ENCODE peak calls at places on chromosomes 5 and 9, in six cellular contexts. F is uterus, R is left ventricle myocardium inferior, T is PC-3, D is brain microvascular endothelial cell, K is neural progenitor cell. Q is an unnamed sample.

GRCh38 chr5:143398451-143399237 is 4.8 kb downstream of the NR3C1 start:
- DNase-seq in F (no peak), R (no peak), T (peak; percentile 19), D (no peak), K (no peak), Q (no peak)

GRCh38 chr9:76910861-76911260 is 4.9 kb upstream of the PRUNE2 start:
- DNase-seq in F (no peak), R (no peak), T (no peak), D (no peak), K (no peak), Q (no peak)

GRCh38 chr9:109963079-109963478 is 183.1 kb downstream of the PALM2AKAP2 start:
- DNase-seq in F (no peak), R (no peak), T (peak; percentile 34), D (no peak), K (no peak), Q (no peak)

GRCh38 chr5:140262839-140263238 is 40.1 kb downstream of the PFDN1 start:
- DNase-seq in F (no peak), R (no peak), T (no peak), D (no peak), K (peak; percentile 25), Q (no peak)

GRCh38 chr9:93679536-93680444 is 103.4 kb downstream of the PHF2 start:
- DNase-seq in F (peak; percentile 9), R (peak; percentile 10), T (no peak), D (no peak), K (no peak), Q (no peak)

GRCh38 chr5:174413520-174414314 is 310.7 kb upstream of the MSX2 start:
- DNase-seq in F (no peak), R (no peak), T (peak; percentile 37), D (no peak), K (no peak), Q (peak; percentile 24)

GRCh38 chr5:54526604-54527359 is 9.2 kb downstream of the SNX18 start:
- DNase-seq in F (no peak), R (no peak), T (no peak), D (no peak), K (no peak), Q (no peak)

GRCh38 chr5:124277767-124278536 is 468.5 kb downstream of the ZNF608 start:
- DNase-seq in F (no peak), R (no peak), T (no peak), D (no peak), K (no peak), Q (no peak)

GRCh38 chr9:98999152-98999525 is 55.4 kb downstream of the COL15A1 start:
- DNase-seq in F (no peak), R (no peak), T (no peak), D (no peak), K (no peak), Q (no peak)

GRCh38 chr9:136079916-136080246 is 15.2 kb downstream of the NACC2 start:
- DNase-seq in F (no peak), R (no peak), T (no peak), D (no peak), K (no peak), Q (no peak)

GRCh38 chr5:94367900-94368299 is 250.5 kb downstream of the KIAA0825 start:
- DNase-seq in F (no peak), R (no peak), T (peak; percentile 69), D (no peak), K (no peak), Q (no peak)

GRCh38 chr5:151671979-151672378 is 14.7 kb downstream of the SPARC start:
- DNase-seq in F (no peak), R (no peak), T (no peak), D (no peak), K (no peak), Q (no peak)

GRCh38 chr5:103497782-103498181 is 64.8 kb downstream of the NUDT12 start:
- DNase-seq in F (no peak), R (no peak), T (no peak), D (no peak), K (no peak), Q (no peak)

GRCh38 chr5:103499236-103499635 is 63.4 kb downstream of the NUDT12 start:
- DNase-seq in F (no peak), R (no peak), T (no peak), D (no peak), K (peak; percentile 38), Q (no peak)

GRCh38 chr5:103502651-103503050 is 59.9 kb downstream of the NUDT12 start:
- DNase-seq in F (no peak), R (no peak), T (no peak), D (no peak), K (no peak), Q (no peak)

GRCh38 chr5:103498211-103498610 is 64.4 kb downstream of the NUDT12 start:
- DNase-seq in F (no peak), R (no peak), T (no peak), D (no peak), K (no peak), Q (no peak)

GRCh38 chr5:103498800-103499199 is 63.8 kb downstream of the NUDT12 start:
- DNase-seq in F (no peak), R (no peak), T (no peak), D (no peak), K (peak; percentile 46), Q (no peak)
- H3K4me3 ChIP-seq in F (no peak overlapping the region), R (no peak overlapping the region), T (no peak overlapping the region), D (no peak overlapping the region), K (no peak overlapping the region), Q (no peak overlapping the region)

GRCh38 chr5:149448831-149449714 is 70.0 kb upstream of the IL17B start:
- DNase-seq in F (no peak), R (no peak), T (peak; percentile 61), D (no peak), K (peak; percentile 64), Q (no peak)

GRCh38 chr5:149450199-149450598 is 71.1 kb upstream of the IL17B start:
- DNase-seq in F (peak; percentile 76), R (peak; percentile 84), T (no peak), D (peak; percentile 54), K (no peak), Q (no peak)

GRCh38 chr5:149452665-149453617 is 73.8 kb upstream of the IL17B start:
- DNase-seq in F (peak; percentile 83), R (peak; percentile 58), T (peak; percentile 34), D (peak; percentile 96), K (peak; percentile 50), Q (peak; percentile 84)

GRCh38 chr5:149453618-149454415 is 74.7 kb upstream of the IL17B start:
- DNase-seq in F (no peak), R (no peak), T (no peak), D (no peak), K (no peak), Q (no peak)

GRCh38 chr5:149452007-149452664 is 73.0 kb upstream of the IL17B start:
- DNase-seq in F (no peak), R (peak; percentile 49), T (no peak), D (peak; percentile 64), K (peak; percentile 57), Q (no peak)
- TF ChIP-seq CTCF in F (no peak), R (no peak), T (no peak), D (peak; percentile 24), K (no peak), Q (no peak)

GRCh38 chr9:130845254-130845653 is 10.2 kb downstream of the ABL1 start:
- DNase-seq in F (peak; percentile 53), R (no peak), T (no peak), D (no peak), K (no peak), Q (no peak)

GRCh38 chr9:130849356-130849755 is 14.3 kb downstream of the ABL1 start:
- DNase-seq in F (no peak), R (no peak), T (no peak), D (no peak), K (no peak), Q (no peak)

GRCh38 chr9:130847306-130848217 is 12.5 kb downstream of the ABL1 start:
- DNase-seq in F (peak; percentile 90), R (peak; percentile 71), T (peak; percentile 91), D (peak; percentile 97), K (peak; percentile 47), Q (peak; percentile 100)

GRCh38 chr9:130845901-130846381 is 10.9 kb downstream of the ABL1 start:
- DNase-seq in F (no peak), R (no peak), T (peak; percentile 15), D (peak; percentile 95), K (peak; percentile 38), Q (no peak)

DNA sequence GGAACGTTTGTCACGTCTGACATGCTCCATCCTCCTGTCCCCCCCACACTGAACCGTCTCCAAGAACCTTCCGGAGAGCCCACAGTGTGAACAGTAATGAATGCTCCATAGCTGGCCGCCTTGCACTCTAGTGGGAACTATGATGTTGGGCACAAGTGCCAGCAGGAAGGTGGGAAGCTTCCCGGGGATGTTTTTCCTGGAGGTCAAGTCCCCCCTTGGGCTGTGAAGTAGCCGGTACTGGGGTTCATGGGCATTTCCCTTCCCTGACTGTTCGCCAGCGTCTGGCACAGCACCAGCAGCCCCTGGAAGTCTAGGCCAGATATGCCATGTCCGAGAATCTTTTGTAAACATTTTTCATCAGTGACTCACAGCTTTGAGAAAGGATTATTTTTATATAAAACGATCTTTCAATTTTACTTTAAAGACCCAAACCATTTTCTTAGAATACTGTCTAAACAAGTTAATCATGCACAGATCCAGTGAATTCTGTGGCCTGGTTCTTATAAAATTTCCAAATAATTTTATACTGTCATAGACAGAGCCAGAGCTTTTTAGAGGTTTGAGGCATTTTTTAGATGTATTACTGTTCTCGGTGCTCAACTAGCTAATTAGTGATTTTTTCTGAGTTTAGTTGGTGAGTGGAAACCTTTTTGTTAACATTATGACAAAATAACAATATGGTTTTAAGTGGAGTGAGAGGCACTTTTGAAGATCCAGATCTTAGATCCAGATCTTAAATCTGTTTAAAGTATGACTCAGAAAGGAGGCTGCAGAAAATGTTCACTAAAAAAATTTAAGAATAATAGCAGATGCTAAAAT is 11.6 kb downstream of the ABL1 start:
- DNase-seq in F (peak; percentile 69), R (peak; percentile 38), T (peak; percentile 67), D (peak; percentile 86), K (no peak), Q (no peak)
- H3K4me3 ChIP-seq in F (peak overlapping the region; percentile 6), R (peak overlapping the region; percentile 47), T (peak overlapping the region; percentile 57), D (peak overlapping the region; percentile 34), K (no peak overlapping the region), Q (peak overlapping the region; percentile 8)

GRCh38 chr5:27034531-27034930 is 3.9 kb downstream of the CDH9 start:
- DNase-seq in F (no peak), R (no peak), T (no peak), D (no peak), K (no peak), Q (no peak)

GRCh38 chr5:27041372-27041771 is 3.0 kb upstream of the CDH9 start:
- DNase-seq in F (no peak), R (no peak), T (no peak), D (no peak), K (peak; percentile 69), Q (no peak)

DNA sequence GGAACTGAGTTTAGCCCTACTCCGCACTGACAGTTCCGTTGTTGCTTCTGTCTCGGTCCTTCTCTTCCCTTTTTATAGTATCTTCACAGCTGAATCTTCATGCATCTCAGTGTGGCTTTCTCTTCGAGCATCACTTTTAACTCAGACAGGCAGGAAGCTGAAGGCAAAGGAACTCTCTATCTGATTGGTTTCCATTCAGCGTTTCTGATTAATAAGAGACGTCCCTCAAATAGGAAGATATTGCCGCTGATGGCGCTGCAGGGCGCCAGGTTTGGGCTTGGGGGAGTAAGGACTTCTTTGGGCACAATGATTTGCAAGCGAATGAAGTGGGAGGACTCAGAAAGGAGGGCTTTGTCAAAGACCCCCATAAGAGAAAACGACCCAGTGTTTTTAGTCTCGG is at the start of gene CDH9:
- DNase-seq in F (no peak), R (no peak), T (no peak), D (no peak), K (peak; percentile 53), Q (no peak)
- TF ChIP-seq CTCF in F (no peak), R (no peak), T (no peak), D (peak; percentile 47), K (no peak), Q (no peak)

GRCh38 chr5:30838936-30839511 is 354.5 kb upstream of the CDH6 start:
- DNase-seq in F (no peak), R (no peak), T (no peak), D (no peak), K (no peak), Q (no peak)
- H3K4me3 ChIP-seq in F (no peak overlapping the region), R (no peak overlapping the region), T (no peak overlapping the region), D (no peak overlapping the region), K (no peak overlapping the region), Q (no peak overlapping the region)

Q was measured in AG09309.